ENCODE peak calls at places on chromosomes 6 and 20, in five cellular contexts. S, B, V, O and H are unnamed samples.

GRCh38 chr6:44226368-44227137 is 3.2 kb downstream of the SLC29A1 start:
- DNase-seq in S (no peak), B (no peak), V (no peak), O (no peak), H (no peak)

GRCh38 chr6:22249646-22250045 is 47.2 kb downstream of the PRL start:
- DNase-seq in S (no peak), B (no peak), V (no peak), O (no peak), H (no peak)

GRCh38 chr6:34509782-34510181 is 43.9 kb downstream of the PACSIN1 start:
- DNase-seq in S (no peak), B (no peak), V (no peak), O (no peak), H (no peak)

GRCh38 chr6:7787137-7787575 is 61.3 kb downstream of the BMP6 start:
- DNase-seq in S (no peak), B (no peak), V (no peak), O (peak; percentile 71), H (no peak)

GRCh38 chr6:53605543-53606235 is 59.9 kb downstream of the KLHL31 start:
- DNase-seq in S (no peak), B (no peak), V (no peak), O (no peak), H (no peak)

GRCh38 chr6:148240866-148241477 is 101.7 kb upstream of the SASH1 start:
- DNase-seq in S (no peak), B (no peak), V (no peak), O (no peak), H (no peak)

GRCh38 chr20:31572042-31572700 is 32.9 kb upstream of the ID1 start:
- DNase-seq in S (no peak), B (no peak), V (no peak), O (no peak), H (no peak)

GRCh38 chr6:105514306-105514705 is 111.4 kb upstream of the PREP start:
- DNase-seq in S (no peak), B (no peak), V (no peak), O (peak; percentile 28), H (no peak)

GRCh38 chr6:42013134-42013516 is 37.2 kb upstream of the TAF8 start:
- DNase-seq in S (no peak), B (no peak), V (no peak), O (no peak), H (no peak)

GRCh38 chr6:113732384-113732966 is 124.7 kb upstream of the MARCKS start:
- DNase-seq in S (no peak), B (no peak), V (no peak), O (peak; percentile 22), H (no peak)

GRCh38 chr20:33681728-33682353 is 4.3 kb downstream of the E2F1 start:
- DNase-seq in S (no peak), B (no peak), V (no peak), O (no peak), H (no peak)

GRCh38 chr6:151765444-151765886 is 42.0 kb upstream of the ESR1 start:
- DNase-seq in S (peak; percentile 56), B (peak; percentile 16), V (peak; percentile 75), O (peak; percentile 75), H (peak; percentile 12)

GRCh38 chr6:125481056-125481455 is 179.3 kb upstream of the HDDC2 start:
- DNase-seq in S (no peak), B (no peak), V (no peak), O (no peak), H (no peak)

GRCh38 chr20:41697861-41698559 is 79.8 kb upstream of the CHD6 start:
- DNase-seq in S (peak; percentile 31), B (no peak), V (no peak), O (no peak), H (no peak)

GRCh38 chr6:118669561-118669960 is 18.2 kb upstream of the CEP85L start:
- DNase-seq in S (no peak), B (no peak), V (no peak), O (no peak), H (no peak)

GRCh38 chr6:38997128-38997761 is 51.3 kb upstream of the GLP1R start:
- DNase-seq in S (peak; percentile 16), B (peak; percentile 26), V (no peak), O (no peak), H (no peak)

GRCh38 chr20:5220334-5221077 is 93.7 kb downstream of the CDS2 start:
- DNase-seq in S (no peak), B (no peak), V (no peak), O (no peak), H (no peak)

GRCh38 chr6:114312931-114313330 is 29.9 kb downstream of the HS3ST5 start:
- DNase-seq in S (no peak), B (no peak), V (no peak), O (no peak), H (no peak)

GRCh38 chr6:49513153-49513989 is 13.6 kb downstream of the GLYATL3 start:
- DNase-seq in S (no peak), B (no peak), V (no peak), O (no peak), H (no peak)

GRCh38 chr6:55496201-55496600 is 82.8 kb downstream of the HMGCLL1 start:
- DNase-seq in S (no peak), B (no peak), V (no peak), O (no peak), H (no peak)

GRCh38 chr20:62156592-62157386 is 13.2 kb downstream of the SS18L1 start:
- DNase-seq in S (peak; percentile 59), B (peak; percentile 75), V (no peak), O (peak; percentile 48), H (no peak)

GRCh38 chr6:136719280-136720044 is 72.8 kb downstream of the MAP3K5 start:
- DNase-seq in S (no peak), B (no peak), V (no peak), O (no peak), H (no peak)

GRCh38 chr6:170063431-170063830 is 227.4 kb downstream of the DLL1 start:
- DNase-seq in S (no peak), B (no peak), V (no peak), O (no peak), H (no peak)

GRCh38 chr20:43749734-43750294 is 23.0 kb upstream of the GTSF1L start:
- DNase-seq in S (peak; percentile 44), B (peak; percentile 85), V (peak; percentile 86), O (peak; percentile 38), H (peak; percentile 30)

GRCh38 chr6:152142116-152142515 is 334.6 kb downstream of the ESR1 start:
- DNase-seq in S (no peak), B (no peak), V (no peak), O (no peak), H (no peak)

GRCh38 chr20:478949-479429 is 16.7 kb upstream of the TBC1D20 start:
- DNase-seq in S (peak; percentile 76), B (peak; percentile 20), V (no peak), O (no peak), H (no peak)

GRCh38 chr6:39053854-39054576 is 5.4 kb downstream of the GLP1R start:
- DNase-seq in S (no peak), B (no peak), V (no peak), O (no peak), H (no peak)

GRCh38 chr20:1415667-1416468 is 23.0 kb upstream of the FKBP1A start:
- DNase-seq in S (peak; percentile 94), B (no peak), V (no peak), O (no peak), H (no peak)

GRCh38 chr6:137165375-137166246 is 7.8 kb downstream of the IL22RA2 start:
- DNase-seq in S (peak; percentile 37), B (peak; percentile 30), V (no peak), O (no peak), H (no peak)

GRCh38 chr20:963795-964194 is 38.3 kb downstream of the RSPO4 start:
- DNase-seq in S (no peak), B (no peak), V (no peak), O (no peak), H (no peak)

GRCh38 chr6:156068870-156069269 is 613.2 kb upstream of the NOX3 start:
- DNase-seq in S (no peak), B (no peak), V (no peak), O (no peak), H (no peak)

DNA sequence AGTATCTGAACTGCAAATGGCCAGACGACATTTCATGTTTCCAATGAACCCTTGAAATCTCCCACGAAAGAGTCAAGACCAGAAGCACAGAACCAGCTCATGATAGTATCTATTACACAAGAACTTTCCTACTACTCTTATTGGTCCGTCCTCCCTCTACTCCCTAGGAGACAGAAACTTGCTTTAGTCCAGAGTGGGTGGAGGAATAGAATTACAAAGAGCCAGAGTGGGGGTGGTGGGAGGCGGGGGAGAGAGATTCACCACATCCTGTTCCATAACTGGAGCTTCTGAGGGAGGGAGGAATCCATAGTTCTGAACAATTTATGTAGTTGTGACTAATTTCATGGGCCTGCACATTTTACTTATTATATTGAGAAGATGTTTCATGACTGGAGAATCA is 18.5 kb upstream of the WFDC10A start:
- DNase-seq in S (no peak), B (no peak), V (no peak), O (no peak), H (no peak)
- H3K4me3 ChIP-seq in S (no peak overlapping the region), B (no peak overlapping the region), V (no peak overlapping the region), O (no peak overlapping the region), H (no peak overlapping the region)

GRCh38 chr6:31490115-31490873 is 7.7 kb upstream of the MICB start:
- DNase-seq in S (no peak), B (no peak), V (peak; percentile 50), O (no peak), H (no peak)

GRCh38 chr6:31485063-31485462 is 12.9 kb upstream of the MICB start:
- DNase-seq in S (no peak), B (no peak), V (no peak), O (no peak), H (no peak)

GRCh38 chr6:31493875-31494694 is 3.9 kb upstream of the MICB start:
- DNase-seq in S (peak; percentile 70), B (peak; percentile 81), V (peak; percentile 88), O (peak; percentile 69), H (peak; percentile 45)

GRCh38 chr6:31483392-31483791 is 14.6 kb upstream of the MICB start:
- DNase-seq in S (no peak), B (no peak), V (no peak), O (no peak), H (no peak)

GRCh38 chr6:31489046-31489445 is 8.9 kb upstream of the MICB start:
- DNase-seq in S (no peak), B (no peak), V (peak; percentile 11), O (no peak), H (no peak)
- H3K27ac ChIP-seq in S (no peak overlapping the region), B (no peak overlapping the region), V (no peak overlapping the region), O (no peak overlapping the region), H (no peak overlapping the region)

GRCh38 chr6:11231564-11232176 is 798 bp downstream of the NEDD9 start:
- DNase-seq in S (peak; percentile 63), B (no peak), V (no peak), O (no peak), H (no peak)
- H3K4me1 ChIP-seq in S (peaks cover 35% of the 10 kb centered on the region), B (peaks cover 20% of the 10 kb centered on the region), V (peaks cover 10% of the 10 kb centered on the region), O (no peaks in the 10 kb centered on the region), H (peaks cover 21% of the 10 kb centered on the region)

DNA sequence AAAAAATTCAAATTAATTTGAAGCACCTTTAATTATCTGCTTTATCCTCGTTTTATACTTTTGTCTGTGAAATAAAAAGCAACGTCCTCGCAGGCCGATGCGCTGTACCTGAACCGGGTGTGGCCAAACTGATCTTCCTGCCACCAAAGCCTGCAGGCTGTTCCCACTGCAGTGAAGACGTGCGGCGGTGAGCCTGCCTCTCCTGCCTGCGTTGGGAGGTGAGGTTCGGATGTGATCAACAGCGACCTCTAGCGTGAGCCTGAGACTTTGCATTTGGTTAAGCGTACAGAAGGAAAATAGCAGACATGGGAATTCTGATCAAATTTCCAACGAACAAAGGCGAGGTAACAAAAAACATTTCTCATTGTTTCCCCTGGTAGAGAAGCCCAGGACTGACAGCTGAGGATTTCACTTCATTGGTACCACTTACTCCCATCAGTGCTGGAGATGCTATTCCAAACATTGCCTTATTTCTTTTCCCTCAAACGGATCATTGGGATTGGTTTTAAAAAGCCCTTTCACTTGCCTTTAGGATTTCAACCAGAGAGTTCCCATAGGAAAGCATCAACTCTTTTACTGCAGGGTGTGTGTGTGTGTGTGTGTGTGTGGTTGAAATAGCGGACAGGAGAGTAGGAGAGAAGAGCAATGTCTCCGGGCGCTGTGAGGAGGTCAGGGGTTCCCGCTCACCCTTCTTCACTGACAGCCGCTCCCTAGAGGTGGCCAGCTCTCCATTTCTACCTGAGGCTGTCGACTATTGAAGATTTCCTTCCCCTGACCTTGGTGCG is 56.6 kb upstream of the CCN6 start:
- DNase-seq in S (peak; percentile 65), B (peak; percentile 79), V (peak; percentile 83), O (peak; percentile 86), H (peak; percentile 32)
- H3K4me3 ChIP-seq in S (no peak overlapping the region), B (peak overlapping the region; percentile 13), V (no peak overlapping the region), O (no peak overlapping the region), H (peak overlapping the region; percentile 46)